ENCODE peak calls at places on chromosome 17, in seven cellular contexts. W, K, T, L, X, Y and U are unnamed samples.

GRCh38 chr17:46200200-46200599 is 7.0 kb upstream of the KANSL1 start:
- DNase-seq in L (no peak), K (no peak), X (no peak), Y (no peak), W (no peak), T (no peak), U (no peak)

GRCh38 chr17:68125471-68125870 is 89.9 kb downstream of the KPNA2 start:
- DNase-seq in T (no peak), K (no peak), Y (no peak), W (no peak), X (no peak), L (no peak), U (no peak)

GRCh38 chr17:21539146-21539545 is 153.2 kb upstream of the KCNJ18 start:
- DNase-seq in L (no peak), X (no peak), T (no peak), Y (no peak), W (no peak), K (peak), U (no peak)

GRCh38 chr17:50055055-50055425 is 870 bp upstream of the ITGA3 start:
- DNase-seq in L (no peak), W (no peak), T (peak), Y (peak), K (peak), X (peak), U (no peak)

GRCh38 chr17:42311240-42312034 is 23.1 kb downstream of the STAT5A start:
- DNase-seq in Y (peak), X (no peak), T (peak), L (peak), W (no peak), K (no peak), U (no peak)

GRCh38 chr17:16282522-16282921 is 65.5 kb downstream of the PIGL start:
- DNase-seq in K (peak), T (no peak), Y (no peak), X (peak), L (no peak), W (no peak), U (no peak)

GRCh38 chr17:56793506-56793905 is 40.2 kb downstream of the C17orf67 start:
- DNase-seq in X (no peak), L (no peak), W (no peak), Y (no peak), K (no peak), T (no peak), U (no peak)

GRCh38 chr17:21113106-21113690 is 13.6 kb upstream of the DHRS7B start:
- DNase-seq in W (no peak), Y (no peak), K (no peak), L (no peak), X (no peak), T (no peak), U (no peak)

GRCh38 chr17:2025622-2026309 is 632 bp upstream of the RTN4RL1 start:
- DNase-seq in K (peak), T (peak), L (peak), W (no peak), X (peak), Y (peak), U (no peak)

GRCh38 chr17:65194670-65195334 is 57.6 kb downstream of the RGS9 start:
- DNase-seq in L (no peak), X (no peak), K (no peak), Y (no peak), W (no peak), T (peak), U (no peak)

GRCh38 chr17:72336026-72336803 is 215.4 kb downstream of the SOX9 start:
- DNase-seq in W (no peak), T (peak), K (no peak), L (no peak), Y (peak), X (no peak), U (no peak)

GRCh38 chr17:72336804-72337070 is 215.9 kb downstream of the SOX9 start:
- DNase-seq in Y (no peak), W (no peak), X (no peak), L (no peak), K (no peak), T (no peak), U (no peak)

GRCh38 chr17:72332367-72332766 is 211.5 kb downstream of the SOX9 start:
- DNase-seq in T (no peak), K (no peak), X (no peak), W (no peak), L (no peak), Y (no peak), U (no peak)

GRCh38 chr17:72333570-72333969 is 212.8 kb downstream of the SOX9 start:
- DNase-seq in T (no peak), W (no peak), K (no peak), X (no peak), Y (no peak), L (no peak), U (no peak)

GRCh38 chr17:72334205-72334604 is 213.4 kb downstream of the SOX9 start:
- DNase-seq in W (no peak), X (peak), K (no peak), Y (no peak), T (no peak), L (no peak), U (no peak)
- TF ChIP-seq CTCF in W (no peak), X (no peak), K (no peak), Y (no peak), T (no peak), L (no peak), U (no peak)

GRCh38 chr17:37255434-37255833 is 120.4 kb upstream of the C17orf78 start:
- DNase-seq in T (no peak), Y (no peak), W (no peak), K (no peak), L (no peak), X (no peak), U (no peak)
- TF ChIP-seq CTCF in T (no peak), Y (no peak), W (no peak), K (no peak), L (no peak), X (no peak), U (no peak)

GRCh38 chr17:45016823-45017222 is 34.6 kb downstream of the DCAKD start:
- DNase-seq in Y (no peak), W (no peak), L (no peak), T (peak), K (peak), X (peak), U (no peak)
- TF ChIP-seq CTCF in Y (no peak), W (no peak), L (no peak), T (peak), K (peak), X (peak), U (peak)

GRCh38 chr17:33292184-33292980 is 713 bp downstream of the ASIC2 start:
- DNase-seq in W (no peak), T (peak), Y (peak), X (peak), K (no peak), L (no peak), U (no peak)
- TF ChIP-seq CTCF in W (no peak), T (peak), Y (no peak), X (peak), K (no peak), L (no peak), U (peak)

GRCh38 chr17:79859676-79860615 is 20.7 kb upstream of the CBX4 start:
- DNase-seq in L (no peak), T (no peak), K (no peak), Y (peak), X (no peak), W (no peak), U (no peak)
- TF ChIP-seq CTCF in L (no peak), T (no peak), K (no peak), Y (no peak), X (no peak), W (no peak), U (no peak)

DNA sequence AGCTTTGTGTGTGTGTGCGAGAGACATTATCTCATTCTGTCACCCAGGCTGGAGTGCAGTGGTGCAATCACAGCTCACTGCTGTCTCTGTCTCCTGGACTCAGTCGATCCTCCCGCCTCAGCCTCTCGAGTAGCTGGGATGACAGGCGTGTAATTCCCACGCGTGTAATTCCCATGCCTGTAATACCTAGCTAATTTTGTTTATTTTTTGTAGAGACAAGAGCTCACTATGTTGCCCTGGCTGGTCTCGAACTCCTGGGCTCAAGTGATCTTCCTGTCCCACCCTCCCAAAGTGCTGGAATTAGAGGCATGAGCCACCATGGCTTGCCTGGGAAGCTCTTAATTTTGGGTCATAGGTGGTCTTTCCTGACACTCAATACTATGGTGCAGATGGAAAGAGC is 205.3 kb upstream of the TNRC6C start:
- DNase-seq in L (no peak), X (no peak), K (no peak), Y (no peak), T (no peak), W (no peak), U (no peak)
- TF ChIP-seq CTCF in L (no peak), X (no peak), K (no peak), Y (no peak), T (no peak), W (no peak), U (no peak)

GRCh38 chr17:37247825-37248224 is 128.0 kb upstream of the C17orf78 start:
- DNase-seq in W (no peak), T (no peak), K (no peak), L (no peak), X (no peak), Y (no peak), U (no peak)
- TF ChIP-seq CTCF in W (no peak), T (no peak), K (no peak), L (no peak), X (no peak), Y (no peak), U (no peak)

GRCh38 chr17:81193051-81193410 is 27.0 kb upstream of the AATK start:
- DNase-seq in K (no peak), T (no peak), W (no peak), X (no peak), L (no peak), Y (no peak), U (no peak)
- TF ChIP-seq CTCF in K (no peak), T (no peak), W (no peak), X (no peak), L (no peak), Y (no peak), U (no peak)

DNA sequence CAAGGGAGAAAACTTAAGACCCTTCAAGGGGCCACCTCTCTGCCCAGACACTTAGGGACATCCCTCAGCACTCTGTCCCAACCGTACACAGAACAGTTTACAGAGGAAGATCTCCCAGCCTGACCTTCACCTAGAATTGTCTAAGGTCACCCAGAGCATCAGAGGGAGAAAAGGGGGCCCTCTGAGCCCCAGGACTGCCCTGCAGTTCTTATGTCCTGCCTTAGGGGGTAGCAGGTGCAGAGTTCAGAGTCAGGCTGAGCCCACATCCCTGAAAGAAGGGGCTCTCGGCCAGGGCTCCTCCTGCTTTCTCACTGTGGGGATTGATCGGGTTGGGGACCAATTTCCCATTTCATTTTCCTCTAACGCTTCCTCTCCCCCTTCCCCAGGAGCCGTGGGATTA is 15.4 kb downstream of the CA4 start:
- DNase-seq in X (no peak), Y (no peak), L (no peak), T (no peak), W (no peak), K (no peak), U (no peak)
- TF ChIP-seq CTCF in X (no peak), Y (no peak), L (no peak), T (no peak), W (no peak), K (no peak), U (no peak)

GRCh38 chr17:81254955-81255717 is 16.0 kb downstream of the NDUFAF8 start:
- DNase-seq in K (peak), L (peak), Y (peak), X (peak), T (peak), W (peak), U (no peak)
- TF ChIP-seq CTCF in K (peak), L (peak), Y (peak), X (peak), T (no peak), W (peak), U (peak)